ENCODE peak calls at places on chromosomes 3 and 15, in seven cellular contexts. I, B, C, S, Q, H and W are unnamed samples.

GRCh38 chr15:40244961-40245523 is 6.2 kb downstream of the PAK6 start:
- DNase-seq in C (no peak), H (no peak), B (no peak), S (peak), I (no peak), Q (no peak), W (no peak)

GRCh38 chr3:115388825-115389224 is 234.5 kb upstream of the GAP43 start:
- DNase-seq in I (no peak), Q (no peak), S (no peak), C (no peak), H (no peak), B (no peak), W (no peak)

GRCh38 chr3:12187448-12188327 is 29.0 kb upstream of the TIMP4 start:
- DNase-seq in B (peak), H (peak), Q (no peak), C (peak), I (no peak), S (peak), W (peak)

GRCh38 chr3:141561426-141562034 is 74.7 kb downstream of the RASA2 start:
- DNase-seq in Q (peak), B (no peak), C (peak), S (peak), H (no peak), I (no peak), W (no peak)

GRCh38 chr3:140432176-140432753 is 245.6 kb upstream of the TRIM42 start:
- DNase-seq in C (no peak), B (no peak), Q (no peak), S (no peak), I (no peak), H (no peak), W (no peak)

GRCh38 chr3:40118031-40118610 is 191.4 kb upstream of the EIF1B start:
- DNase-seq in H (no peak), Q (no peak), C (no peak), I (no peak), B (no peak), S (no peak), W (no peak)

GRCh38 chr3:184262166-184262926 is 993 bp upstream of the CAMK2N2 start:
- DNase-seq in B (no peak), I (no peak), Q (peak), H (no peak), S (peak), C (no peak), W (no peak)

GRCh38 chr3:171172070-171172469 is 145.6 kb upstream of the SLC2A2 start:
- DNase-seq in H (no peak), S (peak), I (no peak), C (no peak), B (no peak), Q (no peak), W (no peak)

GRCh38 chr3:177875786-177876476 is 660.3 kb upstream of the KCNMB2 start:
- DNase-seq in S (no peak), H (no peak), Q (no peak), C (no peak), I (no peak), B (no peak), W (no peak)

GRCh38 chr3:42025388-42026138 is 63.7 kb upstream of the ULK4 start:
- DNase-seq in C (no peak), H (peak), Q (peak), I (no peak), B (no peak), S (peak), W (peak)

GRCh38 chr15:46280753-46281521 is 646.1 kb downstream of the SQOR start:
- DNase-seq in S (peak), H (no peak), Q (peak), B (no peak), I (no peak), C (no peak), W (no peak)

GRCh38 chr3:194464692-194465091 is 22.1 kb downstream of the ATP13A3 start:
- DNase-seq in I (no peak), Q (no peak), C (no peak), H (no peak), S (no peak), B (no peak), W (no peak)

GRCh38 chr3:45537960-45538640 is 56.5 kb upstream of the LIMD1 start:
- DNase-seq in C (no peak), Q (no peak), H (peak), S (no peak), I (no peak), B (no peak), W (peak)

GRCh38 chr3:177827517-177828249 is 630.4 kb upstream of the TBL1XR1 start:
- DNase-seq in B (no peak), Q (no peak), C (no peak), I (peak), H (no peak), S (no peak), W (no peak)

GRCh38 chr3:86990171-86990733 is 697 bp downstream of the VGLL3 start:
- DNase-seq in H (peak), B (no peak), C (no peak), Q (no peak), I (no peak), S (peak), W (peak)

GRCh38 chr3:150543128-150543527 is 3.2 kb downstream of the SERP1 start:
- DNase-seq in I (no peak), H (no peak), B (no peak), C (no peak), S (no peak), Q (no peak), W (no peak)

GRCh38 chr3:124669470-124669869 is 60.8 kb upstream of the UMPS start:
- DNase-seq in C (no peak), I (peak), S (no peak), B (no peak), H (no peak), Q (no peak), W (no peak)

GRCh38 chr3:146166450-146167222 is 5.7 kb upstream of the PLOD2 start:
- DNase-seq in I (peak), H (no peak), B (no peak), C (no peak), S (no peak), Q (no peak), W (no peak)

GRCh38 chr15:72902245-72902928 is 118.8 kb upstream of the ADPGK start:
- DNase-seq in S (no peak), I (no peak), H (peak), Q (no peak), C (no peak), B (no peak), W (peak)

GRCh38 chr3:37703633-37704032 is 158.0 kb upstream of the CTDSPL start:
- DNase-seq in I (no peak), S (no peak), C (no peak), Q (no peak), B (no peak), H (no peak), W (no peak)

GRCh38 chr3:119245778-119246177 is 5.1 kb upstream of the B4GALT4 start:
- DNase-seq in H (peak), I (no peak), Q (no peak), C (no peak), S (no peak), B (no peak), W (peak)

GRCh38 chr3:195119461-195120198 is 151.3 kb downstream of the XXYLT1 start:
- DNase-seq in H (no peak), B (no peak), C (no peak), I (peak), S (peak), Q (no peak), W (no peak)

GRCh38 chr15:70906842-70907241 is 14.2 kb downstream of the LRRC49 start:
- DNase-seq in H (no peak), Q (no peak), B (no peak), S (peak), C (no peak), I (no peak), W (no peak)

GRCh38 chr3:52280046-52280445 is 1.6 kb upstream of the WDR82 start:
- DNase-seq in B (no peak), Q (peak), H (no peak), C (no peak), I (no peak), S (no peak), W (no peak)

GRCh38 chr3:88986834-88987233 is 120.6 kb upstream of the EPHA3 start:
- DNase-seq in S (no peak), C (no peak), I (peak), B (no peak), Q (no peak), H (no peak), W (no peak)

GRCh38 chr15:50127255-50127777 is 8.3 kb upstream of the ATP8B4 start:
- DNase-seq in S (no peak), Q (no peak), C (no peak), I (no peak), H (no peak), B (no peak), W (no peak)

GRCh38 chr15:42402806-42403205 is 43.5 kb downstream of the CAPN3 start:
- DNase-seq in Q (no peak), C (no peak), S (no peak), H (no peak), I (no peak), B (no peak), W (no peak)

GRCh38 chr3:134666885-134667284 is 16.1 kb upstream of the KY start:
- DNase-seq in I (no peak), S (no peak), C (no peak), H (no peak), B (no peak), Q (no peak), W (no peak)

GRCh38 chr15:48020166-48020565 is 100.6 kb upstream of the SLC24A5 start:
- DNase-seq in S (no peak), Q (no peak), C (no peak), H (no peak), I (no peak), B (no peak), W (no peak)

GRCh38 chr15:69784808-69785550 is 312.7 kb downstream of the TLE3 start:
- DNase-seq in B (no peak), S (no peak), C (no peak), Q (no peak), H (no peak), I (peak), W (no peak)

GRCh38 chr3:195269375-195270078 is 1.4 kb downstream of the XXYLT1 start:
- DNase-seq in B (no peak), H (no peak), I (no peak), C (no peak), Q (no peak), S (no peak), W (no peak)

GRCh38 chr15:89783861-89784685 is 7.9 kb downstream of the MESP2 start:
- DNase-seq in S (no peak), B (no peak), I (no peak), Q (no peak), C (no peak), H (no peak), W (no peak)